ENCODE peak calls at places on chromosomes 7 and 10, in four cellular contexts. Q is HepG2, Z is WTC11, F is SK-N-SH. G is an unnamed sample.

GRCh38 chr7:94525917-94526316 is 16.3 kb downstream of the CASD1 start:
- DNase-seq in F (no peak), Z (no peak), Q (no peak), G (no peak)

GRCh38 chr7:108592633-108593277 is 23.1 kb downstream of the DNAJB9 start:
- DNase-seq in Z (no peak), F (peak; percentile 76), Q (no peak), G (peak; percentile 60)

GRCh38 chr7:122709930-122710646 is 7.4 kb upstream of the RNF148 start:
- DNase-seq in Q (no peak), F (no peak), Z (no peak), G (no peak)

GRCh38 chr7:31372538-31372937 is 32.0 kb upstream of the NEUROD6 start:
- DNase-seq in Z (no peak), F (no peak), Q (no peak), G (no peak)

GRCh38 chr10:7622969-7623368 is 43.8 kb downstream of the ITIH5 start:
- DNase-seq in Q (no peak), Z (peak; percentile 59), F (no peak), G (peak; percentile 10)

GRCh38 chr7:1675673-1676549 is 5.8 kb downstream of the ELFN1 start:
- DNase-seq in Q (no peak), F (peak; percentile 44), Z (no peak), G (no peak)

GRCh38 chr10:79402625-79402946 is 42.8 kb downstream of the ZCCHC24 start:
- DNase-seq in F (no peak), Q (no peak), Z (no peak), G (no peak)

GRCh38 chr10:130929422-130930325 is 381.8 kb downstream of the TCERG1L start:
- DNase-seq in Z (no peak), F (no peak), Q (no peak), G (no peak)

GRCh38 chr7:91465595-91466061 is 201.4 kb downstream of the FZD1 start:
- DNase-seq in F (no peak), Q (no peak), Z (no peak), G (no peak)

GRCh38 chr7:106465704-106466468 is 181.1 kb upstream of the NAMPT start:
- DNase-seq in F (no peak), Z (no peak), Q (no peak), G (no peak)

GRCh38 chr7:115087437-115087836 is 165.5 kb downstream of the MDFIC start:
- DNase-seq in F (no peak), Q (peak; percentile 31), Z (no peak), G (no peak)

GRCh38 chr10:116771101-116771705 is 28.8 kb upstream of the HSPA12A start:
- DNase-seq in Z (no peak), Q (peak; percentile 80), F (no peak), G (no peak)

GRCh38 chr7:127968547-127968946 is 62.7 kb downstream of the LRRC4 start:
- DNase-seq in Q (no peak), Z (no peak), F (no peak), G (no peak)

GRCh38 chr7:131629203-131629871 is 72.9 kb upstream of the PODXL start:
- DNase-seq in F (no peak), Q (no peak), Z (no peak), G (no peak)

GRCh38 chr10:105138287-105138854 is 497.3 kb downstream of the SORCS3 start:
- DNase-seq in F (peak; percentile 7), Z (no peak), Q (no peak), G (no peak)

GRCh38 chr10:126511917-126512487 is 123.7 kb upstream of the ADAM12 start:
- DNase-seq in F (no peak), Q (no peak), Z (no peak), G (no peak)

GRCh38 chr7:95028683-95029082 is 121.3 kb downstream of the PPP1R9A start:
- DNase-seq in Z (no peak), Q (peak; percentile 92), F (no peak), G (no peak)

GRCh38 chr7:157117796-157118195 is 20.9 kb upstream of the UBE3C start:
- DNase-seq in Q (no peak), Z (no peak), F (no peak), G (no peak)

GRCh38 chr10:117163061-117163953 is 25.2 kb upstream of the VAX1 start:
- DNase-seq in Z (peak; percentile 82), F (peak; percentile 79), Q (no peak), G (peak; percentile 12)

GRCh38 chr7:1151653-1152425 is 8.2 kb downstream of the ZFAND2A start:
- DNase-seq in Q (no peak), Z (no peak), F (no peak), G (no peak)

GRCh38 chr10:105742184-105742583 is 1101.1 kb downstream of the SORCS3 start:
- DNase-seq in F (no peak), Q (no peak), Z (no peak), G (no peak)

GRCh38 chr10:104329754-104330153 is 8.5 kb downstream of the ITPRIP start:
- DNase-seq in Z (no peak), F (no peak), Q (no peak), G (no peak)

GRCh38 chr10:71426058-71426605 is 29.4 kb downstream of the CDH23 start:
- DNase-seq in Q (no peak), Z (no peak), F (peak; percentile 6), G (no peak)

GRCh38 chr10:100888957-100889356 is 23.8 kb upstream of the SLF2 start:
- DNase-seq in Q (no peak), F (no peak), Z (no peak), G (no peak)

GRCh38 chr7:89761173-89761572 is 393.1 kb upstream of the STEAP1 start:
- DNase-seq in Q (no peak), Z (no peak), F (no peak), G (no peak)

GRCh38 chr7:99127636-99128035 is 16.3 kb downstream of the SMURF1 start:
- DNase-seq in Q (no peak), Z (no peak), F (no peak), G (no peak)

GRCh38 chr10:124242365-124242764 is 149.0 kb upstream of the CHST15 start:
- DNase-seq in Q (no peak), F (no peak), Z (peak; percentile 7), G (no peak)

GRCh38 chr7:17560966-17561365 is 262.5 kb downstream of the AHR start:
- DNase-seq in Q (no peak), F (no peak), Z (no peak), G (no peak)

GRCh38 chr10:92290076-92290836 is 622 bp downstream of the CPEB3 start:
- DNase-seq in F (no peak), Z (no peak), Q (peak; percentile 23), G (peak; percentile 51)

GRCh38 chr7:150556521-150557138 is 10.6 kb upstream of the GIMAP4 start:
- DNase-seq in F (no peak), Q (no peak), Z (no peak), G (no peak)

GRCh38 chr10:128150045-128150493 is 23.8 kb upstream of the MKI67 start:
- DNase-seq in Z (peak; percentile 83), Q (no peak), F (peak; percentile 99), G (peak; percentile 80)

GRCh38 chr10:74542077-74542476 is 284.3 kb upstream of the KAT6B start:
- DNase-seq in F (no peak), Z (no peak), Q (no peak), G (no peak)

GRCh38 chr10:94225589-94225988 is 137.2 kb downstream of the NOC3L start:
- DNase-seq in F (no peak), Q (no peak), Z (peak; percentile 23), G (no peak)

GRCh38 chr7:74030861-74031260 is 2.9 kb downstream of the ELN start:
- DNase-seq in F (no peak), Q (no peak), Z (no peak), G (no peak)

GRCh38 chr10:30463944-30464451 is 30.0 kb downstream of the MAP3K8 start:
- DNase-seq in F (no peak), Z (no peak), Q (no peak), G (no peak)

GRCh38 chr10:108147346-108147745 is 982.8 kb upstream of the SORCS1 start:
- DNase-seq in Z (no peak), F (no peak), Q (no peak), G (no peak)

GRCh38 chr10:52541082-52541481 is 227.0 kb downstream of the DKK1 start:
- DNase-seq in F (peak; percentile 17), Q (no peak), Z (no peak), G (no peak)
- TF ChIP-seq FOXJ3 in F (peak; percentile 15), Q (no peak), Z (no peak), G (no peak)

GRCh38 chr7:143205560-143206293 is 16.1 kb upstream of the TAS2R40 start:
- DNase-seq in Q (no peak), Z (no peak), F (no peak), G (no peak)
- TF ChIP-seq FOXJ3 in Q (no peak), Z (no peak), F (no peak), G (no peak)

GRCh38 chr7:45258533-45259226 is 101.1 kb downstream of the RAMP3 start:
- DNase-seq in Q (no peak), Z (no peak), F (peak; percentile 25), G (no peak)

GRCh38 chr7:45257284-45257683 is 99.7 kb downstream of the RAMP3 start:
- DNase-seq in F (no peak), Q (no peak), Z (no peak), G (no peak)

GRCh38 chr7:45256775-45257174 is 99.2 kb downstream of the RAMP3 start:
- DNase-seq in Q (no peak), F (no peak), Z (no peak), G (no peak)

GRCh38 chr7:45259227-45259596 is 101.6 kb downstream of the RAMP3 start:
- DNase-seq in F (no peak), Q (no peak), Z (no peak), G (no peak)

DNA sequence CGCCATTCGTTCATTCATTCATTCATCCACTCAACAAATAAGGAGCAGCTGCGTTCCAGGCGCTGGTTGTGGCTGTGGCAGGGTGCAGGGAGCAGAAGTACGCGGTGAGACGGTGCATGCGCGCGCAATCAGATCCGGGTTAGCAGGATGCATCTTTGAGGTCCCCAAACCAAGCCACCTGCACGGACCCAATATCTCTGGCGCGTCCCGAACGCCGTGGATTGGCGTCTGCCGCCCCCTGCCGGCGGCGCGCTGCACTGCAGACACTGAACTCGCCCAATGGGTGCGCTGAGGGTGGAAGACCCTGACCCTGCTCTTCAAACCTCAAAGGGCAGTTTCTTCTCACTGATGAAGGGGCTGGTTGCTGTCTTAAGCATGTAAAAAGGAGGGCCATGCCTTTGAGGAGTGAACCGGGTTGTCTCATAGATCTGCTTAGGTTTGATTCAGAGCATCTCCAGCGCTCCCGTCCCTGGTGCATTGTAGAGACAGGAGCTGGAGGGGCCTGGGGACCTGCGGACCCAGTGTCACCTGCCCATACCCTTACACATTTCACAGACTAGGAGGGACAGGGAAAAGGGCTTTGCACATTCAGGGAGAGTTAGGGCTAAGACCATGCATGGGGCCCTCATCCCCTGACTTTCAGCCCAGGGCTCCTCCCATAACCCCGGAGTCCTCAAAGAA is 102.5 kb downstream of the RAMP3 start:
- DNase-seq in F (peak; percentile 86), Q (peak; percentile 10), Z (peak; percentile 87), G (peak; percentile 74)
- TF ChIP-seq FOXJ3 in F (no peak), Q (no peak), Z (no peak), G (no peak)

DNA sequence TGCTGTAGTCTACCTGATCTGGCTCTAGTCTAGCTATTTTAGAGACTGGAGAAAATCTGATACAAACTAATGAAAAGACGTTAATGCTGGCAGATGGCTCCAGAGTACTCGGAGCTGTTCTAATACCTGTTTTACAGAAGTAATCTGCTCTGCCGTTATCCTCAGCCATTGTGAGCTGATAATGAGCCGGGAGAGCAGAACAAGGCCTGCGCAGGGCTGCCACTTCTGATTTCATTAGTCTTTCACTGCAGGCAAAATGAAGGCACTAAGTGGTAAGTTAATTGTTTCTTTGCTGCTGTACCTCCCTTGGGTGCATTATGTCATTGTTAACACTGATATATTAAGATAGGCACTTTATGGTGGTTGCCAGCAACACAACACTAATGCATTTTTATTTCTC is 456.4 kb upstream of the PFKP start:
- DNase-seq in Z (no peak), F (peak; percentile 61), Q (no peak), G (no peak)
- TF ChIP-seq FOXJ3 in Z (no peak), F (peak; percentile 95), Q (no peak), G (no peak)